ENCODE peak calls at places on chromosomes 4 and X, in seven cellular contexts. One of them, this sample, is unnamed.

GRCh38 chr4:15659768-15660394 is 4.7 kb upstream of the FBXL5 start:
- DNase-seq in body of pancreas: no peak
- DNase-seq in testis: no peak
- DNase-seq in Panc1: no peak
- DNase-seq in keratinocyte: no peak
- DNase-seq in tibial nerve: peak; percentile 70
- DNase-seq in upper lobe of right lung: no peak
- DNase-seq in this sample: no peak

GRCh38 chrX:3550160-3550765 is 163.2 kb downstream of the PRKX start:
- DNase-seq in body of pancreas: peak; percentile 50
- DNase-seq in testis: no peak
- DNase-seq in Panc1: no peak
- DNase-seq in keratinocyte: no peak
- DNase-seq in tibial nerve: no peak
- DNase-seq in upper lobe of right lung: no peak
- DNase-seq in this sample: no peak

GRCh38 chr4:165784672-165785071 is 88.4 kb upstream of the TLL1 start:
- DNase-seq in body of pancreas: no peak
- DNase-seq in testis: peak; percentile 33
- DNase-seq in Panc1: no peak
- DNase-seq in keratinocyte: no peak
- DNase-seq in tibial nerve: no peak
- DNase-seq in upper lobe of right lung: no peak
- DNase-seq in this sample: no peak

GRCh38 chr4:78754872-78755271 is 21.3 kb upstream of the BMP2K start:
- DNase-seq in body of pancreas: no peak
- DNase-seq in testis: no peak
- DNase-seq in Panc1: no peak
- DNase-seq in keratinocyte: no peak
- DNase-seq in tibial nerve: no peak
- DNase-seq in upper lobe of right lung: no peak
- DNase-seq in this sample: no peak

GRCh38 chr4:125140966-125141495 is 173.7 kb upstream of the FAT4 start:
- DNase-seq in body of pancreas: no peak
- DNase-seq in testis: no peak
- DNase-seq in Panc1: no peak
- DNase-seq in keratinocyte: no peak
- DNase-seq in tibial nerve: no peak
- DNase-seq in upper lobe of right lung: no peak
- DNase-seq in this sample: no peak

GRCh38 chr4:53905935-53906377 is 158.4 kb downstream of the CHIC2 start:
- DNase-seq in body of pancreas: peak; percentile 43
- DNase-seq in testis: peak; percentile 71
- DNase-seq in Panc1: no peak
- DNase-seq in keratinocyte: no peak
- DNase-seq in tibial nerve: peak; percentile 15
- DNase-seq in upper lobe of right lung: no peak
- DNase-seq in this sample: no peak

GRCh38 chrX:68506649-68507048 is 7.8 kb downstream of the YIPF6 start:
- DNase-seq in body of pancreas: no peak
- DNase-seq in testis: no peak
- DNase-seq in Panc1: no peak
- DNase-seq in keratinocyte: no peak
- DNase-seq in tibial nerve: no peak
- DNase-seq in upper lobe of right lung: no peak
- DNase-seq in this sample: no peak

GRCh38 chr4:119087121-119087520 is 48.5 kb upstream of the MYOZ2 start:
- DNase-seq in body of pancreas: no peak
- DNase-seq in testis: no peak
- DNase-seq in Panc1: no peak
- DNase-seq in keratinocyte: no peak
- DNase-seq in tibial nerve: no peak
- DNase-seq in upper lobe of right lung: no peak
- DNase-seq in this sample: no peak

GRCh38 chr4:133151681-133152329 is 2.7 kb downstream of the PCDH10 start:
- DNase-seq in body of pancreas: no peak
- DNase-seq in testis: no peak
- DNase-seq in Panc1: no peak
- DNase-seq in keratinocyte: no peak
- DNase-seq in tibial nerve: no peak
- DNase-seq in upper lobe of right lung: no peak
- DNase-seq in this sample: peak; percentile 72

GRCh38 chrX:10040961-10041360 is 73.8 kb downstream of the CLDN34 start:
- DNase-seq in body of pancreas: no peak
- DNase-seq in testis: no peak
- DNase-seq in Panc1: no peak
- DNase-seq in keratinocyte: no peak
- DNase-seq in tibial nerve: no peak
- DNase-seq in upper lobe of right lung: no peak
- DNase-seq in this sample: no peak

GRCh38 chr4:79209822-79210635 is 115.8 kb downstream of the NAA11 start:
- DNase-seq in body of pancreas: no peak
- DNase-seq in testis: peak; percentile 38
- DNase-seq in Panc1: no peak
- DNase-seq in keratinocyte: no peak
- DNase-seq in tibial nerve: no peak
- DNase-seq in upper lobe of right lung: peak; percentile 30
- DNase-seq in this sample: no peak

GRCh38 chrX:331145-331771 is 12.7 kb upstream of the GTPBP6 start:
- DNase-seq in body of pancreas: no peak
- DNase-seq in testis: no peak
- DNase-seq in Panc1: no peak
- DNase-seq in keratinocyte: no peak
- DNase-seq in tibial nerve: no peak
- DNase-seq in upper lobe of right lung: peak; percentile 64
- DNase-seq in this sample: no peak

GRCh38 chr4:148054275-148054674 is 322.4 kb downstream of the ARHGAP10 start:
- DNase-seq in body of pancreas: no peak
- DNase-seq in testis: no peak
- DNase-seq in Panc1: no peak
- DNase-seq in keratinocyte: no peak
- DNase-seq in tibial nerve: no peak
- DNase-seq in upper lobe of right lung: no peak
- DNase-seq in this sample: no peak

GRCh38 chr4:55910140-55910539 is 38.6 kb upstream of the CEP135 start:
- DNase-seq in body of pancreas: no peak
- DNase-seq in testis: no peak
- DNase-seq in Panc1: no peak
- DNase-seq in keratinocyte: no peak
- DNase-seq in tibial nerve: no peak
- DNase-seq in upper lobe of right lung: no peak
- DNase-seq in this sample: no peak

GRCh38 chrX:281166-281999 is at the start of gene PLCXD1:
- DNase-seq in body of pancreas: peak; percentile 28
- DNase-seq in testis: peak; percentile 50
- DNase-seq in Panc1: no peak
- DNase-seq in keratinocyte: no peak
- DNase-seq in tibial nerve: peak; percentile 5
- DNase-seq in upper lobe of right lung: peak; percentile 45
- DNase-seq in this sample: no peak

GRCh38 chr4:173490256-173490655 is 39.8 kb downstream of the HAND2 start:
- DNase-seq in body of pancreas: no peak
- DNase-seq in testis: no peak
- DNase-seq in Panc1: no peak
- DNase-seq in keratinocyte: no peak
- DNase-seq in tibial nerve: no peak
- DNase-seq in upper lobe of right lung: no peak
- DNase-seq in this sample: no peak

GRCh38 chr4:91620952-91621351 is 682.8 kb upstream of the GRID2 start:
- DNase-seq in body of pancreas: no peak
- DNase-seq in testis: no peak
- DNase-seq in Panc1: no peak
- DNase-seq in keratinocyte: no peak
- DNase-seq in tibial nerve: no peak
- DNase-seq in upper lobe of right lung: no peak
- DNase-seq in this sample: no peak

GRCh38 chrX:134821370-134821769 is 163.1 kb upstream of the PLAC1 start:
- DNase-seq in body of pancreas: no peak
- DNase-seq in testis: no peak
- DNase-seq in Panc1: no peak
- DNase-seq in keratinocyte: no peak
- DNase-seq in tibial nerve: no peak
- DNase-seq in upper lobe of right lung: no peak
- DNase-seq in this sample: no peak

GRCh38 chr4:70706516-70706915 is 15.2 kb upstream of the RUFY3 start:
- DNase-seq in body of pancreas: no peak
- DNase-seq in testis: no peak
- DNase-seq in Panc1: no peak
- DNase-seq in keratinocyte: no peak
- DNase-seq in tibial nerve: no peak
- DNase-seq in upper lobe of right lung: no peak
- DNase-seq in this sample: no peak

GRCh38 chr4:174808836-174809235 is 20.2 kb downstream of the GLRA3 start:
- DNase-seq in body of pancreas: no peak
- DNase-seq in testis: no peak
- DNase-seq in Panc1: no peak
- DNase-seq in keratinocyte: no peak
- DNase-seq in tibial nerve: no peak
- DNase-seq in upper lobe of right lung: no peak
- DNase-seq in this sample: no peak

GRCh38 chr4:156217236-156217635 is 263.6 kb upstream of the CTSO start:
- DNase-seq in body of pancreas: no peak
- DNase-seq in testis: no peak
- DNase-seq in Panc1: no peak
- DNase-seq in keratinocyte: no peak
- DNase-seq in tibial nerve: no peak
- DNase-seq in upper lobe of right lung: no peak
- DNase-seq in this sample: no peak

GRCh38 chrX:15675490-15675921 is 10.9 kb upstream of the CLTRN start:
- DNase-seq in body of pancreas: peak; percentile 90
- DNase-seq in testis: peak; percentile 86
- DNase-seq in Panc1: no peak
- DNase-seq in keratinocyte: peak; percentile 70
- DNase-seq in tibial nerve: peak; percentile 71
- DNase-seq in upper lobe of right lung: peak; percentile 89
- DNase-seq in this sample: no peak

GRCh38 chr4:13706716-13707115 is 79.2 kb upstream of the BOD1L1 start:
- DNase-seq in body of pancreas: no peak
- DNase-seq in testis: no peak
- DNase-seq in Panc1: no peak
- DNase-seq in keratinocyte: no peak
- DNase-seq in tibial nerve: no peak
- DNase-seq in upper lobe of right lung: no peak
- DNase-seq in this sample: no peak

DNA sequence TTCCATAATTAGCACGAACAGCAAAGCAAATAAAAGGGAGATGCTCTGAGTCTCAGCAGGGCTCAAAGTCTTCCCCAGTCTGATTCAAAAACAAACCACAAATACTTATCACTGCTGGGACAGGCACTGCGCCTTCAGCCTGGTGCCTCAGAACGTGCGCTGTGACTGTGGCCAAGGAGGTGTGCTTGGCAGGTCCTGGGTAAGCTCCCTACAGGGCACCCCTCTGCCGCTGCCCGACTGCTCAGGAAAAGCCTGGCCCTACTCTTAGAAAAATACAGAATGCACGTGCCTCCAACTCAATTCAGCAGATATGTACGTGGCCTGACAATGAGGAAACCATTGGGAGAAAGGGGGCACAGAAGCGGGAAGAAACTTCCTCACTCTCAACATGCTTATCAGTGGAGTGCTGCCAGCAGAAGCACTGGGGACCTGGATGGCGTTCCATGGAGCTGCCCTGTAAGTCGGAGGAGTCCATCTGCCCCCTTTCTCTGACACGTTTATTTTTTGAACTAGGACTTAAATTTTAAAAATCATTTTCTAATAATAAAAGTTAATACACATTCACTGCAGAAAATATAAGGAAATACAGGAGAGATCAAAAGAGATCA is 86.8 kb downstream of the GATB start:
- DNase-seq in body of pancreas: no peak
- DNase-seq in testis: no peak
- DNase-seq in Panc1: no peak
- DNase-seq in keratinocyte: no peak
- DNase-seq in tibial nerve: no peak
- DNase-seq in upper lobe of right lung: no peak
- DNase-seq in this sample: no peak
- H3K4me3 ChIP-seq in body of pancreas: no peak overlapping the region
- H3K4me3 ChIP-seq in testis: no peak overlapping the region
- H3K4me3 ChIP-seq in Panc1: no peak overlapping the region
- H3K4me3 ChIP-seq in keratinocyte: no peak overlapping the region
- H3K4me3 ChIP-seq in tibial nerve: no peak overlapping the region
- H3K4me3 ChIP-seq in upper lobe of right lung: peak overlapping the region; percentile 32
- H3K4me3 ChIP-seq in this sample: peak overlapping the region; percentile 67

GRCh38 chrX:38332505-38332904 is 5.2 kb upstream of the RPGR start:
- DNase-seq in body of pancreas: no peak
- DNase-seq in testis: no peak
- DNase-seq in Panc1: no peak
- DNase-seq in keratinocyte: no peak
- DNase-seq in tibial nerve: no peak
- DNase-seq in upper lobe of right lung: no peak
- DNase-seq in this sample: no peak

GRCh38 chrX:38336538-38337240 is 9.4 kb upstream of the RPGR start:
- DNase-seq in body of pancreas: no peak
- DNase-seq in testis: no peak
- DNase-seq in Panc1: no peak
- DNase-seq in keratinocyte: no peak
- DNase-seq in tibial nerve: no peak
- DNase-seq in upper lobe of right lung: no peak
- DNase-seq in this sample: no peak

GRCh38 chrX:38335382-38335781 is 8.1 kb upstream of the RPGR start:
- DNase-seq in body of pancreas: no peak
- DNase-seq in testis: no peak
- DNase-seq in Panc1: no peak
- DNase-seq in keratinocyte: no peak
- DNase-seq in tibial nerve: no peak
- DNase-seq in upper lobe of right lung: no peak
- DNase-seq in this sample: no peak
- TF ChIP-seq CTCF in body of pancreas: peak; percentile 44
- TF ChIP-seq CTCF in testis: no peak
- TF ChIP-seq CTCF in Panc1: no peak
- TF ChIP-seq CTCF in keratinocyte: no peak
- TF ChIP-seq CTCF in tibial nerve: no peak
- TF ChIP-seq CTCF in upper lobe of right lung: no peak
- TF ChIP-seq CTCF in this sample: no peak

GRCh38 chr4:11440481-11441181 is 11.9 kb upstream of the HS3ST1 start:
- DNase-seq in body of pancreas: no peak
- DNase-seq in testis: no peak
- DNase-seq in Panc1: no peak
- DNase-seq in keratinocyte: no peak
- DNase-seq in tibial nerve: no peak
- DNase-seq in upper lobe of right lung: no peak
- DNase-seq in this sample: no peak
- H3K27ac ChIP-seq in body of pancreas: no peak overlapping the region
- H3K27ac ChIP-seq in testis: no peak overlapping the region
- H3K27ac ChIP-seq in Panc1: no peak overlapping the region
- H3K27ac ChIP-seq in keratinocyte: no peak overlapping the region
- H3K27ac ChIP-seq in tibial nerve: no peak overlapping the region
- H3K27ac ChIP-seq in upper lobe of right lung: no peak overlapping the region
- H3K27ac ChIP-seq in this sample: no peak overlapping the region

DNA sequence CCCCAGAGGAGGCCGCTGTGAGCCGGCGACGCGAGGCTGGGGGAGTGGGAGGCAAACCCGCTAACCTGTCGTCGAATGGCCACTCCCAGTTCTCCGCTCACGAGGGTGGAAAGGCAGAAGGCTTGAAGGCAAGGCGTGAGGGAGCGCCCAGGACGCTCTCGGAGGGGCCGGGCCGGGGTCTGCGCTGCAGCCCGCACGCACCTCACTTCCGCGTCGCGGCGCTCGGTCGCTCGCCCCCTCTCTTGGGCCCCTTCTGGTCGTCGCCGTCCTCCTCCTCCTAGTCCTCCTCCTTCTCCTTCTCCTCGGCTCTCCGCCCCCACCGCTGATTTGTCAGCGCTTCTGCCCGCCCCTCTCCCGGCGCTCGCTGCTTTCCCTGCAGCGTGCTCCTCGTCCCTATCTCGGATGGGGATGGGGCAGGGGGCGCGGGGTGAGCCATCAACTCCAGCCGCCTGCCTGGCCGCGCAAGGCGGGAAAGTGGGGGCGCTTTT is at the start of gene SNCA:
- DNase-seq in body of pancreas: peak; percentile 49
- DNase-seq in testis: peak; percentile 68
- DNase-seq in Panc1: no peak
- DNase-seq in keratinocyte: no peak
- DNase-seq in tibial nerve: peak; percentile 37
- DNase-seq in upper lobe of right lung: peak; percentile 81
- DNase-seq in this sample: no peak
- H3K4me3 ChIP-seq in body of pancreas: peak within 1 kb of the TSS; percentile 49
- H3K4me3 ChIP-seq in testis: peak within 1 kb of the TSS; percentile 60
- H3K4me3 ChIP-seq in Panc1: peak within 1 kb of the TSS; percentile 51
- H3K4me3 ChIP-seq in keratinocyte: peak within 1 kb of the TSS; percentile 97
- H3K4me3 ChIP-seq in tibial nerve: peak within 1 kb of the TSS; percentile 77
- H3K4me3 ChIP-seq in upper lobe of right lung: peak within 1 kb of the TSS; percentile 63
- H3K4me3 ChIP-seq in this sample: peak within 1 kb of the TSS; percentile 75

This sample was measured in coronary artery.